ENCODE peak calls at places on chromosome 17, in eight cellular contexts. B is GM03348, D is GDM1, R is cerebellar cortex, V is A172, F is left cardiac atrium, J is gastrocnemius medialis, E is cardiac muscle cell. S is an unnamed sample.

GRCh38 chr17:82152114-82152513 is 54.1 kb upstream of the FASN start:
- DNase-seq in E (no peak), V (no peak), J (no peak), B (no peak), D (no peak), R (no peak), F (no peak), S (no peak)

GRCh38 chr17:66126231-66126630 is 65.7 kb downstream of the CEP112 start:
- DNase-seq in F (no peak), B (peak), R (no peak), E (no peak), D (no peak), J (no peak), V (no peak), S (no peak)

GRCh38 chr17:45341389-45342158 is 24.8 kb upstream of the MAP3K14 start:
- DNase-seq in J (peak), F (peak), E (peak), D (no peak), V (peak), B (peak), R (peak), S (peak)

GRCh38 chr17:7703584-7704574 is 1.1 kb upstream of the EFNB3 start:
- DNase-seq in V (peak), B (peak), D (no peak), J (no peak), E (peak), R (peak), F (peak), S (no peak)

GRCh38 chr17:47967607-47968252 is 3.2 kb upstream of the CDK5RAP3 start:
- DNase-seq in F (no peak), R (no peak), E (no peak), J (no peak), B (peak), V (peak), D (no peak), S (no peak)

GRCh38 chr17:69245617-69246016 is 17.0 kb upstream of the ABCA10 start:
- DNase-seq in R (no peak), E (no peak), B (no peak), V (no peak), F (no peak), D (no peak), J (no peak), S (no peak)

GRCh38 chr17:219696-220095 is 38.2 kb upstream of the DOC2B start:
- DNase-seq in V (no peak), E (no peak), B (no peak), J (no peak), D (no peak), F (peak), R (no peak), S (no peak)

GRCh38 chr17:14396542-14396941 is 95.7 kb downstream of the HS3ST3B1 start:
- DNase-seq in E (no peak), F (no peak), V (no peak), R (no peak), J (no peak), D (no peak), B (peak), S (no peak)

GRCh38 chr17:66353937-66354401 is 51.6 kb downstream of the PRKCA start:
- DNase-seq in V (peak), B (peak), F (no peak), D (no peak), J (no peak), R (no peak), E (no peak), S (no peak)

GRCh38 chr17:75832652-75833400 is 11.4 kb downstream of the UNC13D start:
- DNase-seq in V (peak), F (peak), R (peak), D (no peak), J (no peak), B (no peak), E (peak), S (no peak)

GRCh38 chr17:31741371-31741770 is 117.7 kb downstream of the COPRS start:
- DNase-seq in J (no peak), D (no peak), V (no peak), R (no peak), F (no peak), B (no peak), E (no peak), S (no peak)

GRCh38 chr17:36849871-36850348 is 87.4 kb upstream of the LHX1 start:
- DNase-seq in D (no peak), V (peak), B (peak), F (no peak), J (no peak), R (no peak), E (peak), S (no peak)

GRCh38 chr17:73027130-73027741 is 65.3 kb downstream of the SLC39A11 start:
- DNase-seq in V (peak), J (no peak), R (no peak), B (peak), D (no peak), F (no peak), E (no peak), S (no peak)

GRCh38 chr17:55273579-55274370 is 9.0 kb downstream of the HLF start:
- DNase-seq in F (peak), J (peak), V (no peak), E (no peak), B (peak), R (peak), D (no peak), S (no peak)

GRCh38 chr17:45364531-45365390 is 47.9 kb upstream of the MAP3K14 start:
- DNase-seq in D (no peak), V (no peak), B (peak), J (no peak), F (no peak), R (no peak), E (no peak), S (peak)

GRCh38 chr17:63961355-63962207 is 11.1 kb downstream of the SCN4A start:
- DNase-seq in B (peak), F (peak), J (peak), E (peak), D (no peak), V (peak), R (peak), S (peak)

GRCh38 chr17:63837962-63838585 is 4.4 kb downstream of the SMARCD2 start:
- DNase-seq in B (no peak), R (peak), E (no peak), D (no peak), V (no peak), F (no peak), J (peak), S (no peak)

GRCh38 chr17:50872710-50873424 is 6.7 kb upstream of the TOB1 start:
- DNase-seq in B (peak), F (peak), E (no peak), D (peak), J (peak), R (no peak), V (peak), S (no peak)

GRCh38 chr17:6913608-6914443 is 82.0 kb upstream of the ALOX12 start:
- DNase-seq in B (peak), R (peak), J (peak), V (peak), D (peak), E (peak), F (peak), S (peak)

GRCh38 chr17:73401911-73402310 is 90.1 kb upstream of the CDC42EP4 start:
- DNase-seq in V (no peak), E (peak), J (no peak), B (no peak), R (peak), F (peak), D (no peak), S (no peak)

GRCh38 chr17:43820759-43821158 is 12.2 kb downstream of the MPP3 start:
- DNase-seq in J (no peak), E (no peak), V (no peak), D (no peak), B (no peak), R (no peak), F (no peak), S (peak)

GRCh38 chr17:78159575-78160158 is 8.7 kb upstream of the SYNGR2 start:
- DNase-seq in D (no peak), B (no peak), R (no peak), V (no peak), F (no peak), E (no peak), J (no peak), S (no peak)

GRCh38 chr17:17370711-17371110 is 67.5 kb downstream of the NT5M start:
- DNase-seq in R (no peak), B (no peak), D (no peak), J (no peak), E (no peak), F (no peak), V (no peak), S (no peak)

GRCh38 chr17:82816358-82816757 is 23.5 kb downstream of the ZNF750 start:
- DNase-seq in F (no peak), J (no peak), B (no peak), V (no peak), E (no peak), D (no peak), R (no peak), S (no peak)

GRCh38 chr17:72591500-72592241 is 470.9 kb downstream of the SOX9 start:
- DNase-seq in V (no peak), D (no peak), E (peak), J (no peak), F (no peak), R (no peak), B (peak), S (no peak)

GRCh38 chr17:4314179-4314578 is 50.4 kb upstream of the ANKFY1 start:
- DNase-seq in B (no peak), V (no peak), F (no peak), R (no peak), J (no peak), E (no peak), D (no peak), S (no peak)

GRCh38 chr17:74775409-74776043 is 619 bp downstream of the NAT9 start:
- DNase-seq in R (peak), E (no peak), J (no peak), F (no peak), B (no peak), V (no peak), D (no peak), S (no peak)

GRCh38 chr17:78253946-78254672 is 22.7 kb downstream of the TMEM235 start:
- DNase-seq in B (peak), R (peak), E (peak), F (peak), D (peak), V (peak), J (peak), S (peak)

GRCh38 chr17:77886387-77886728 is 72.1 kb upstream of the TNRC6C start:
- DNase-seq in V (no peak), J (peak), E (no peak), D (no peak), F (peak), R (no peak), B (no peak), S (no peak)

GRCh38 chr17:1908699-1909309 is 79.0 kb downstream of the RPA1 start:
- DNase-seq in R (peak), D (peak), B (peak), F (peak), J (peak), V (peak), E (peak), S (peak)

GRCh38 chr17:47735536-47736011 is 2.5 kb downstream of the TBX21 start:
- DNase-seq in R (no peak), B (no peak), D (no peak), E (no peak), F (no peak), V (no peak), J (no peak), S (no peak)

GRCh38 chr17:42047343-42047742 is 3.1 kb downstream of the C17orf113 start:
- DNase-seq in F (no peak), E (no peak), V (no peak), J (no peak), R (no peak), B (no peak), D (no peak), S (no peak)

GRCh38 chr17:66965801-66966528 is 1.5 kb downstream of the CACNG4 start:
- DNase-seq in E (peak), D (no peak), R (no peak), B (no peak), F (no peak), J (no peak), V (no peak), S (no peak)

GRCh38 chr17:12402963-12403622 is 262.6 kb upstream of the MYOCD start:
- DNase-seq in E (no peak), R (no peak), D (no peak), V (no peak), J (no peak), B (peak), F (no peak), S (no peak)

GRCh38 chr17:40538019-40538935 is 27.0 kb downstream of the CCR7 start:
- DNase-seq in F (peak), E (no peak), J (peak), V (peak), B (no peak), D (peak), R (peak), S (no peak)

GRCh38 chr17:49873466-49873865 is 25.6 kb upstream of the TAC4 start:
- DNase-seq in E (no peak), B (no peak), J (no peak), V (no peak), F (no peak), R (no peak), D (no peak), S (no peak)

GRCh38 chr17:50206604-50207293 is 5.3 kb upstream of the COL1A1 start:
- DNase-seq in D (no peak), V (no peak), B (peak), F (peak), E (peak), J (no peak), R (no peak), S (no peak)

GRCh38 chr17:21161498-21162393 is 35.0 kb downstream of the DHRS7B start:
- DNase-seq in E (no peak), D (no peak), V (no peak), F (no peak), J (peak), R (no peak), B (peak), S (no peak)

GRCh38 chr17:2850991-2851390 is 54.8 kb downstream of the RAP1GAP2 start:
- DNase-seq in F (no peak), E (no peak), V (no peak), R (no peak), B (no peak), J (no peak), D (no peak), S (no peak)